ENCODE peak calls at places on chromosomes 12 and 14, in nine cellular contexts. One of them, this sample, is unnamed.

GRCh38 chr14:79809849-79810612 is 401.3 kb downstream of the DIO2 start:
- DNase-seq in fibroblast of the aortic adventitia: no peak
- DNase-seq in GM23338: peak
- DNase-seq in foreskin keratinocyte: no peak
- DNase-seq in HAP-1: no peak
- DNase-seq in SJCRH30: peak
- DNase-seq in NCI-H524: peak
- DNase-seq in left ventricle myocardium superior: no peak
- DNase-seq in sciatic nerve: no peak
- DNase-seq in this sample: peak

GRCh38 chr14:30077946-30078345 is 150.3 kb upstream of the PRKD1 start:
- DNase-seq in left ventricle myocardium superior: no peak
- DNase-seq in HAP-1: no peak
- DNase-seq in NCI-H524: no peak
- DNase-seq in fibroblast of the aortic adventitia: no peak
- DNase-seq in GM23338: no peak
- DNase-seq in sciatic nerve: no peak
- DNase-seq in foreskin keratinocyte: no peak
- DNase-seq in SJCRH30: no peak
- DNase-seq in this sample: no peak

GRCh38 chr14:38605193-38606114 is 349.6 kb upstream of the CLEC14A start:
- DNase-seq in foreskin keratinocyte: no peak
- DNase-seq in HAP-1: no peak
- DNase-seq in left ventricle myocardium superior: no peak
- DNase-seq in NCI-H524: no peak
- DNase-seq in fibroblast of the aortic adventitia: no peak
- DNase-seq in SJCRH30: no peak
- DNase-seq in GM23338: peak
- DNase-seq in sciatic nerve: no peak
- DNase-seq in this sample: no peak

GRCh38 chr12:96093543-96094196 is 58.3 kb upstream of the LTA4H start:
- DNase-seq in NCI-H524: no peak
- DNase-seq in sciatic nerve: no peak
- DNase-seq in SJCRH30: no peak
- DNase-seq in fibroblast of the aortic adventitia: no peak
- DNase-seq in foreskin keratinocyte: no peak
- DNase-seq in GM23338: no peak
- DNase-seq in left ventricle myocardium superior: no peak
- DNase-seq in HAP-1: no peak
- DNase-seq in this sample: no peak

GRCh38 chr12:32107376-32108267 is 975 bp downstream of the BICD1 start:
- DNase-seq in sciatic nerve: no peak
- DNase-seq in left ventricle myocardium superior: no peak
- DNase-seq in GM23338: peak
- DNase-seq in SJCRH30: peak
- DNase-seq in HAP-1: peak
- DNase-seq in foreskin keratinocyte: peak
- DNase-seq in NCI-H524: peak
- DNase-seq in fibroblast of the aortic adventitia: peak
- DNase-seq in this sample: no peak

GRCh38 chr14:56379956-56380355 is 199.6 kb upstream of the TMEM260 start:
- DNase-seq in foreskin keratinocyte: no peak
- DNase-seq in sciatic nerve: no peak
- DNase-seq in fibroblast of the aortic adventitia: peak
- DNase-seq in left ventricle myocardium superior: no peak
- DNase-seq in GM23338: no peak
- DNase-seq in NCI-H524: no peak
- DNase-seq in SJCRH30: no peak
- DNase-seq in HAP-1: no peak
- DNase-seq in this sample: no peak

GRCh38 chr12:114400925-114401324 is 5.0 kb downstream of the TBX5 start:
- DNase-seq in HAP-1: no peak
- DNase-seq in SJCRH30: no peak
- DNase-seq in NCI-H524: no peak
- DNase-seq in foreskin keratinocyte: no peak
- DNase-seq in GM23338: peak
- DNase-seq in sciatic nerve: no peak
- DNase-seq in left ventricle myocardium superior: peak
- DNase-seq in fibroblast of the aortic adventitia: no peak
- DNase-seq in this sample: no peak

GRCh38 chr14:79091381-79091963 is 921.3 kb downstream of the NRXN3 start:
- DNase-seq in HAP-1: no peak
- DNase-seq in NCI-H524: peak
- DNase-seq in fibroblast of the aortic adventitia: no peak
- DNase-seq in foreskin keratinocyte: no peak
- DNase-seq in sciatic nerve: no peak
- DNase-seq in SJCRH30: no peak
- DNase-seq in left ventricle myocardium superior: no peak
- DNase-seq in GM23338: peak
- DNase-seq in this sample: no peak

GRCh38 chr12:56087220-56087619 is 7.3 kb downstream of the ERBB3 start:
- DNase-seq in left ventricle myocardium superior: peak
- DNase-seq in HAP-1: no peak
- DNase-seq in GM23338: no peak
- DNase-seq in fibroblast of the aortic adventitia: peak
- DNase-seq in foreskin keratinocyte: no peak
- DNase-seq in sciatic nerve: peak
- DNase-seq in SJCRH30: no peak
- DNase-seq in NCI-H524: no peak
- DNase-seq in this sample: no peak

GRCh38 chr12:45725631-45726593 is 3.6 kb upstream of the ARID2 start:
- DNase-seq in foreskin keratinocyte: no peak
- DNase-seq in HAP-1: peak
- DNase-seq in left ventricle myocardium superior: no peak
- DNase-seq in SJCRH30: peak
- DNase-seq in GM23338: peak
- DNase-seq in fibroblast of the aortic adventitia: peak
- DNase-seq in NCI-H524: peak
- DNase-seq in sciatic nerve: no peak
- DNase-seq in this sample: no peak

GRCh38 chr14:79201545-79202247 is 1009.6 kb downstream of the DIO2 start:
- DNase-seq in GM23338: no peak
- DNase-seq in SJCRH30: no peak
- DNase-seq in sciatic nerve: no peak
- DNase-seq in left ventricle myocardium superior: no peak
- DNase-seq in NCI-H524: no peak
- DNase-seq in fibroblast of the aortic adventitia: no peak
- DNase-seq in HAP-1: no peak
- DNase-seq in foreskin keratinocyte: no peak
- DNase-seq in this sample: no peak

GRCh38 chr14:22339277-22339676 is 249.7 kb downstream of the DAD1 start:
- DNase-seq in SJCRH30: peak
- DNase-seq in foreskin keratinocyte: no peak
- DNase-seq in NCI-H524: no peak
- DNase-seq in fibroblast of the aortic adventitia: peak
- DNase-seq in GM23338: no peak
- DNase-seq in left ventricle myocardium superior: peak
- DNase-seq in HAP-1: no peak
- DNase-seq in sciatic nerve: peak
- DNase-seq in this sample: no peak

GRCh38 chr12:41932028-41932427 is 212.6 kb downstream of the GXYLT1 start:
- DNase-seq in SJCRH30: no peak
- DNase-seq in NCI-H524: no peak
- DNase-seq in GM23338: no peak
- DNase-seq in HAP-1: no peak
- DNase-seq in left ventricle myocardium superior: no peak
- DNase-seq in foreskin keratinocyte: no peak
- DNase-seq in fibroblast of the aortic adventitia: no peak
- DNase-seq in sciatic nerve: no peak
- DNase-seq in this sample: no peak

GRCh38 chr12:49187184-49187583 is 1.7 kb downstream of the TUBA1A start:
- DNase-seq in HAP-1: peak
- DNase-seq in sciatic nerve: peak
- DNase-seq in foreskin keratinocyte: no peak
- DNase-seq in SJCRH30: peak
- DNase-seq in left ventricle myocardium superior: peak
- DNase-seq in fibroblast of the aortic adventitia: peak
- DNase-seq in NCI-H524: peak
- DNase-seq in GM23338: no peak
- DNase-seq in this sample: peak

GRCh38 chr12:95996034-95996658 is at the start of gene HAL:
- DNase-seq in foreskin keratinocyte: no peak
- DNase-seq in NCI-H524: no peak
- DNase-seq in SJCRH30: no peak
- DNase-seq in sciatic nerve: no peak
- DNase-seq in HAP-1: no peak
- DNase-seq in left ventricle myocardium superior: peak
- DNase-seq in GM23338: no peak
- DNase-seq in fibroblast of the aortic adventitia: no peak
- DNase-seq in this sample: no peak

GRCh38 chr12:52909256-52909655 is 4.4 kb upstream of the KRT8 start:
- DNase-seq in foreskin keratinocyte: no peak
- DNase-seq in SJCRH30: no peak
- DNase-seq in sciatic nerve: no peak
- DNase-seq in left ventricle myocardium superior: no peak
- DNase-seq in fibroblast of the aortic adventitia: no peak
- DNase-seq in NCI-H524: no peak
- DNase-seq in GM23338: no peak
- DNase-seq in HAP-1: peak
- DNase-seq in this sample: no peak

GRCh38 chr12:12521923-12522322 is 40.7 kb downstream of the DUSP16 start:
- DNase-seq in SJCRH30: no peak
- DNase-seq in HAP-1: no peak
- DNase-seq in fibroblast of the aortic adventitia: no peak
- DNase-seq in left ventricle myocardium superior: no peak
- DNase-seq in foreskin keratinocyte: no peak
- DNase-seq in NCI-H524: no peak
- DNase-seq in GM23338: peak
- DNase-seq in sciatic nerve: no peak
- DNase-seq in this sample: no peak

GRCh38 chr12:116416161-116416560 is 138.7 kb upstream of the MED13L start:
- DNase-seq in SJCRH30: no peak
- DNase-seq in foreskin keratinocyte: no peak
- DNase-seq in left ventricle myocardium superior: no peak
- DNase-seq in fibroblast of the aortic adventitia: no peak
- DNase-seq in HAP-1: no peak
- DNase-seq in NCI-H524: no peak
- DNase-seq in sciatic nerve: no peak
- DNase-seq in GM23338: no peak
- DNase-seq in this sample: no peak

GRCh38 chr14:52422650-52423356 is 108.7 kb downstream of the PTGER2 start:
- DNase-seq in SJCRH30: no peak
- DNase-seq in foreskin keratinocyte: no peak
- DNase-seq in fibroblast of the aortic adventitia: peak
- DNase-seq in GM23338: no peak
- DNase-seq in sciatic nerve: no peak
- DNase-seq in HAP-1: no peak
- DNase-seq in NCI-H524: no peak
- DNase-seq in left ventricle myocardium superior: no peak
- DNase-seq in this sample: no peak

GRCh38 chr14:23041729-23042128 is 283 bp upstream of the PSMB11 start:
- DNase-seq in sciatic nerve: no peak
- DNase-seq in left ventricle myocardium superior: no peak
- DNase-seq in foreskin keratinocyte: no peak
- DNase-seq in GM23338: no peak
- DNase-seq in SJCRH30: no peak
- DNase-seq in NCI-H524: no peak
- DNase-seq in fibroblast of the aortic adventitia: no peak
- DNase-seq in HAP-1: no peak
- DNase-seq in this sample: no peak

GRCh38 chr14:66396165-66396564 is 90.0 kb upstream of the CCDC196 start:
- DNase-seq in sciatic nerve: no peak
- DNase-seq in foreskin keratinocyte: no peak
- DNase-seq in fibroblast of the aortic adventitia: no peak
- DNase-seq in GM23338: no peak
- DNase-seq in left ventricle myocardium superior: no peak
- DNase-seq in HAP-1: no peak
- DNase-seq in SJCRH30: no peak
- DNase-seq in NCI-H524: no peak
- DNase-seq in this sample: no peak

GRCh38 chr12:115042341-115042740 is 358.4 kb upstream of the TBX3 start:
- DNase-seq in foreskin keratinocyte: no peak
- DNase-seq in sciatic nerve: no peak
- DNase-seq in SJCRH30: no peak
- DNase-seq in GM23338: no peak
- DNase-seq in HAP-1: no peak
- DNase-seq in fibroblast of the aortic adventitia: no peak
- DNase-seq in NCI-H524: no peak
- DNase-seq in left ventricle myocardium superior: no peak
- DNase-seq in this sample: no peak

GRCh38 chr12:80420075-80420474 is 24.0 kb upstream of the PTPRQ start:
- DNase-seq in GM23338: no peak
- DNase-seq in foreskin keratinocyte: no peak
- DNase-seq in SJCRH30: no peak
- DNase-seq in left ventricle myocardium superior: no peak
- DNase-seq in NCI-H524: no peak
- DNase-seq in fibroblast of the aortic adventitia: no peak
- DNase-seq in HAP-1: no peak
- DNase-seq in sciatic nerve: no peak
- DNase-seq in this sample: no peak

GRCh38 chr12:31362759-31363415 is 36.9 kb upstream of the SINHCAF start:
- DNase-seq in fibroblast of the aortic adventitia: no peak
- DNase-seq in left ventricle myocardium superior: no peak
- DNase-seq in GM23338: peak
- DNase-seq in foreskin keratinocyte: no peak
- DNase-seq in HAP-1: peak
- DNase-seq in NCI-H524: peak
- DNase-seq in sciatic nerve: no peak
- DNase-seq in SJCRH30: no peak
- DNase-seq in this sample: no peak

GRCh38 chr14:94676495-94677238 is 64.5 kb downstream of the SERPINA3 start:
- DNase-seq in foreskin keratinocyte: no peak
- DNase-seq in sciatic nerve: peak
- DNase-seq in fibroblast of the aortic adventitia: no peak
- DNase-seq in SJCRH30: no peak
- DNase-seq in left ventricle myocardium superior: no peak
- DNase-seq in GM23338: no peak
- DNase-seq in HAP-1: no peak
- DNase-seq in NCI-H524: no peak
- DNase-seq in this sample: no peak

This sample was measured in NCI-H1436 treated with DMSO at 0.1 percent for 48 hours.